ENCODE peak calls at places on chromosomes 5 and 9, in ten cellular contexts. H is suprapubic skin, W is stomach, M is K562, Q is sigmoid colon, U is SK-N-SH, I is H1, C is HepG2, S is transverse colon, R is upper lobe of left lung. K is an unnamed sample.

GRCh38 chr5:2471152-2471879 is 280.2 kb downstream of the IRX2 start:
- DNase-seq in W (no peak), I (no peak), R (no peak), M (no peak), H (no peak), S (no peak), Q (no peak), U (no peak), C (no peak), K (no peak)

GRCh38 chr9:95778957-95779356 is 96.5 kb upstream of the ERCC6L2 start:
- DNase-seq in W (peak), R (no peak), H (no peak), U (no peak), I (no peak), C (no peak), Q (peak), S (peak), M (no peak), K (no peak)

GRCh38 chr9:13146838-13147237 is 132.7 kb downstream of the MPDZ start:
- DNase-seq in S (no peak), H (no peak), R (no peak), W (no peak), I (no peak), U (no peak), Q (no peak), C (no peak), M (no peak), K (no peak)

GRCh38 chr9:86944974-86945867 is 2.1 kb downstream of the GAS1 start:
- DNase-seq in C (no peak), S (no peak), R (no peak), U (peak), Q (peak), H (no peak), I (no peak), W (no peak), M (no peak), K (no peak)

GRCh38 chr5:113166285-113166684 is 189.7 kb downstream of the DCP2 start:
- DNase-seq in W (no peak), C (no peak), I (no peak), U (no peak), Q (no peak), S (no peak), M (no peak), R (no peak), H (no peak), K (no peak)

GRCh38 chr9:91886433-91887031 is 63.5 kb downstream of the ROR2 start:
- DNase-seq in S (no peak), C (no peak), R (peak), W (no peak), M (no peak), H (no peak), U (no peak), Q (no peak), I (peak), K (no peak)

GRCh38 chr9:12972608-12973589 is 198.1 kb downstream of the LURAP1L start:
- DNase-seq in I (no peak), H (no peak), R (no peak), S (peak), Q (peak), C (peak), U (no peak), M (no peak), W (peak), K (no peak)

GRCh38 chr5:95822408-95823240 is at the start of gene GLRX:
- DNase-seq in W (peak), U (peak), H (peak), Q (peak), S (peak), M (peak), I (peak), C (peak), R (no peak), K (peak)

GRCh38 chr5:69231851-69232250 is 2.8 kb upstream of the CDK7 start:
- DNase-seq in U (no peak), H (no peak), R (no peak), I (no peak), Q (no peak), M (no peak), C (no peak), W (no peak), S (no peak), K (no peak)

GRCh38 chr9:130364619-130365322 is 80.0 kb upstream of the ASS1 start:
- DNase-seq in R (no peak), I (no peak), C (no peak), W (no peak), M (no peak), H (no peak), S (no peak), U (no peak), Q (no peak), K (no peak)

GRCh38 chr5:150641826-150642566 is 1.5 kb downstream of the SYNPO start:
- DNase-seq in W (no peak), C (no peak), S (no peak), U (no peak), H (no peak), R (no peak), M (no peak), I (no peak), Q (no peak), K (no peak)

GRCh38 chr5:1139806-1140187 is 27.9 kb upstream of the SLC12A7 start:
- DNase-seq in C (no peak), H (no peak), R (no peak), U (no peak), I (no peak), W (no peak), S (no peak), M (no peak), Q (no peak), K (no peak)

GRCh38 chr9:19754921-19755320 is 33.9 kb downstream of the SLC24A2 start:
- DNase-seq in C (no peak), M (no peak), R (no peak), H (no peak), I (no peak), S (no peak), Q (no peak), U (no peak), W (no peak), K (no peak)

GRCh38 chr9:86601697-86602096 is 247.5 kb upstream of the TUT7 start:
- DNase-seq in H (no peak), M (no peak), Q (no peak), R (no peak), S (no peak), U (no peak), W (no peak), C (no peak), I (no peak), K (no peak)

GRCh38 chr5:169765176-169765575 is 128.1 kb downstream of the DOCK2 start:
- DNase-seq in S (no peak), Q (no peak), C (no peak), H (no peak), R (no peak), W (no peak), I (no peak), U (no peak), M (no peak), K (no peak)

GRCh38 chr5:137453476-137454080 is 45.5 kb downstream of the SPOCK1 start:
- DNase-seq in H (no peak), Q (no peak), C (peak), M (peak), W (no peak), S (no peak), R (no peak), I (no peak), U (no peak), K (peak)

GRCh38 chr9:27473135-27473534 is 51.0 kb upstream of the IFNK start:
- DNase-seq in R (no peak), M (peak), C (no peak), H (peak), W (no peak), Q (peak), U (peak), S (peak), I (no peak), K (peak)

GRCh38 chr5:54113060-54113459 is 197.3 kb downstream of the ARL15 start:
- DNase-seq in Q (no peak), U (no peak), M (no peak), S (no peak), C (no peak), W (no peak), R (no peak), H (no peak), I (no peak), K (no peak)

GRCh38 chr9:111969061-111969460 is 72.4 kb downstream of the UGCG start:
- DNase-seq in Q (no peak), I (no peak), U (no peak), C (no peak), H (no peak), S (no peak), R (no peak), M (no peak), W (no peak), K (no peak)

GRCh38 chr9:4740623-4741364 is at the start of gene AK3:
- DNase-seq in S (peak), I (peak), M (peak), R (peak), U (peak), C (peak), W (peak), H (peak), Q (peak), K (peak)

GRCh38 chr5:109998208-109998607 is 308.5 kb downstream of the MAN2A1 start:
- DNase-seq in C (no peak), S (no peak), Q (no peak), H (no peak), I (no peak), M (no peak), W (no peak), U (no peak), R (no peak), K (no peak)

GRCh38 chr5:68548959-68549676 is 333.6 kb downstream of the PIK3R1 start:
- DNase-seq in C (peak), I (no peak), S (no peak), R (no peak), W (no peak), Q (no peak), H (no peak), U (no peak), M (peak), K (no peak)

GRCh38 chr9:133982971-133983720 is 9.0 kb downstream of the VAV2 start:
- DNase-seq in C (no peak), Q (peak), M (no peak), U (no peak), H (peak), W (no peak), I (no peak), S (no peak), R (peak), K (no peak)

GRCh38 chr5:120615967-120616645 is 152.0 kb downstream of the PRR16 start:
- DNase-seq in R (no peak), C (no peak), H (no peak), W (no peak), Q (no peak), U (no peak), I (no peak), S (no peak), M (no peak), K (no peak)

GRCh38 chr5:145834917-145835838 is at the start of gene PRELID2:
- DNase-seq in I (peak), R (peak), Q (peak), S (peak), H (peak), U (peak), W (peak), C (peak), M (peak), K (peak)

GRCh38 chr9:81032831-81033230 is 656.5 kb downstream of the TLE1 start:
- DNase-seq in Q (no peak), R (no peak), H (no peak), M (no peak), I (no peak), W (no peak), U (no peak), S (no peak), C (no peak), K (no peak)

GRCh38 chr9:3525088-3525835 is 539 bp downstream of the RFX3 start:
- DNase-seq in W (no peak), R (peak), C (no peak), U (peak), Q (no peak), M (no peak), H (no peak), S (no peak), I (no peak), K (no peak)

GRCh38 chr9:137878146-137878941 is 762 bp downstream of the CACNA1B start:
- DNase-seq in C (no peak), R (peak), I (peak), W (no peak), M (peak), H (no peak), S (no peak), U (peak), Q (no peak), K (no peak)

GRCh38 chr5:43039468-43040286 is 442 bp downstream of the ANXA2R start:
- DNase-seq in S (peak), I (no peak), C (peak), U (peak), H (peak), R (peak), M (peak), Q (peak), W (peak), K (no peak)

GRCh38 chr9:34230556-34230955 is 51.7 kb downstream of the UBAP1 start:
- DNase-seq in W (no peak), S (no peak), I (no peak), U (no peak), M (no peak), C (no peak), Q (no peak), R (no peak), H (no peak), K (no peak)

GRCh38 chr9:110101531-110102161 is 106.3 kb downstream of the C9orf152 start:
- DNase-seq in M (no peak), R (no peak), W (no peak), C (no peak), Q (no peak), I (no peak), S (peak), H (no peak), U (no peak), K (no peak)

GRCh38 chr5:59317023-59317771 is 576.3 kb downstream of the PDE4D start:
- DNase-seq in M (no peak), R (no peak), W (no peak), C (no peak), S (peak), I (no peak), Q (peak), U (peak), H (no peak), K (no peak)

GRCh38 chr9:14251146-14252071 is 62.5 kb downstream of the NFIB start:
- DNase-seq in H (peak), S (peak), C (peak), R (peak), I (no peak), W (peak), M (no peak), Q (peak), U (no peak), K (peak)

GRCh38 chr9:77421506-77422265 is 226.4 kb downstream of the GNA14 start:
- DNase-seq in I (no peak), S (no peak), R (no peak), U (no peak), M (no peak), Q (no peak), H (no peak), W (no peak), C (no peak), K (no peak)

GRCh38 chr9:77420641-77421040 is 227.5 kb downstream of the GNA14 start:
- DNase-seq in U (no peak), R (no peak), W (no peak), S (no peak), I (no peak), M (no peak), Q (no peak), H (no peak), C (no peak), K (no peak)

GRCh38 chr9:77422969-77423368 is 225.2 kb downstream of the GNA14 start:
- DNase-seq in S (no peak), I (no peak), Q (no peak), U (no peak), M (no peak), R (no peak), H (no peak), C (no peak), W (no peak), K (no peak)

GRCh38 chr9:77418226-77418625 is 229.9 kb downstream of the GNA14 start:
- DNase-seq in S (no peak), I (no peak), W (no peak), Q (no peak), M (no peak), U (no peak), H (no peak), R (no peak), C (no peak), K (no peak)

GRCh38 chr9:77417570-77417969 is 230.6 kb downstream of the GNA14 start:
- DNase-seq in M (no peak), I (no peak), S (no peak), Q (no peak), R (no peak), H (no peak), C (no peak), W (no peak), U (no peak), K (no peak)
- TF ChIP-seq POLR2AphosphoS5 in M (no peak), I (no peak), S (no peak), Q (no peak), R (peak), H (no peak), C (no peak), W (no peak), U (no peak), K (no peak)

GRCh38 chr9:128420651-128421473 is at the start of gene CERCAM:
- DNase-seq in S (peak), C (peak), W (peak), I (no peak), R (peak), U (peak), M (peak), Q (peak), H (no peak), K (no peak)
- TF ChIP-seq EP300 in S (no peak), C (no peak), W (no peak), I (no peak), R (no peak), U (no peak), M (no peak), Q (no peak), H (no peak), K (no peak)

DNA sequence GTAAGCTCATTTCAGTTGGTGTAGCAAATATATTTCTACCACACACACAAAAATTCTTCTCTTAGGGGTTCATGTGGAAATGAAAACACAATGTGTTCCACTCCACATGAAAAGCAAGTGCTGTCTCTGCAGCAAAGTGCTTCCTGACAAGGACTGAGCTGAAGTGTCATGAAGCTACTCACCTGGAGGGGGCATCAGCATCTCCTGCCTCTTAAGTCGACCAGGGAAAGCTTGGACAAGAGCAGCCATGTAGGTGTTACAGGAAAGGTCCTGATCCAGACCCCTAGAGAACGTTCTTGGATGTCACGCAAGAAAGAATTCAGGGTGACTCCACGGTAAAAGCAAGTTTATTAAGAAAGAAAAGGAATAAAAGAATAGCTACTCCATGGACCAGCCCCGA is 62.8 kb downstream of the SV2C start:
- DNase-seq in R (no peak), U (no peak), C (peak), H (no peak), I (peak), M (peak), W (no peak), Q (no peak), S (no peak), K (no peak)
- TF ChIP-seq CTCF in R (no peak), U (peak), C (peak), H (no peak), I (peak), M (peak), W (no peak), Q (no peak), S (no peak), K (no peak)

GRCh38 chr5:67234671-67235176 is 38.1 kb upstream of the CD180 start:
- DNase-seq in U (no peak), S (no peak), W (no peak), H (no peak), I (no peak), Q (no peak), C (peak), M (peak), R (no peak), K (no peak)
- TF ChIP-seq POLR2AphosphoS5 in U (no peak), S (no peak), W (peak), H (no peak), I (no peak), Q (peak), C (no peak), M (no peak), R (peak), K (peak)

GRCh38 chr5:6757414-6757969 is 44.3 kb downstream of the TENT4A start:
- DNase-seq in W (no peak), H (no peak), C (peak), R (no peak), I (no peak), U (no peak), Q (peak), M (no peak), S (no peak), K (no peak)

GRCh38 chr5:6755519-6755918 is 42.3 kb downstream of the TENT4A start:
- DNase-seq in I (no peak), Q (peak), H (peak), R (no peak), M (no peak), C (no peak), W (no peak), S (no peak), U (no peak), K (no peak)

GRCh38 chr5:6753851-6754250 is 40.6 kb downstream of the TENT4A start:
- DNase-seq in M (no peak), I (no peak), H (peak), R (no peak), C (no peak), S (no peak), U (no peak), Q (peak), W (no peak), K (no peak)

GRCh38 chr5:6754766-6755165 is 41.5 kb downstream of the TENT4A start:
- DNase-seq in Q (peak), R (peak), S (no peak), I (no peak), U (no peak), C (no peak), H (peak), M (no peak), W (no peak), K (no peak)

GRCh38 chr5:6755941-6756340 is 42.7 kb downstream of the TENT4A start:
- DNase-seq in R (peak), C (no peak), W (no peak), H (peak), M (no peak), S (no peak), I (no peak), U (no peak), Q (peak), K (no peak)
- TF ChIP-seq EP300 in R (no peak), C (no peak), W (no peak), H (no peak), M (no peak), S (no peak), I (no peak), U (no peak), Q (no peak), K (no peak)

GRCh38 chr5:7916171-7916804 is 47.3 kb downstream of the MTRR start:
- DNase-seq in R (no peak), Q (no peak), C (no peak), I (no peak), M (no peak), U (no peak), W (no peak), H (no peak), S (no peak), K (no peak)
- TF ChIP-seq CTCF in R (no peak), Q (no peak), C (no peak), I (no peak), M (no peak), U (no peak), W (no peak), H (no peak), S (no peak), K (no peak)

DNA sequence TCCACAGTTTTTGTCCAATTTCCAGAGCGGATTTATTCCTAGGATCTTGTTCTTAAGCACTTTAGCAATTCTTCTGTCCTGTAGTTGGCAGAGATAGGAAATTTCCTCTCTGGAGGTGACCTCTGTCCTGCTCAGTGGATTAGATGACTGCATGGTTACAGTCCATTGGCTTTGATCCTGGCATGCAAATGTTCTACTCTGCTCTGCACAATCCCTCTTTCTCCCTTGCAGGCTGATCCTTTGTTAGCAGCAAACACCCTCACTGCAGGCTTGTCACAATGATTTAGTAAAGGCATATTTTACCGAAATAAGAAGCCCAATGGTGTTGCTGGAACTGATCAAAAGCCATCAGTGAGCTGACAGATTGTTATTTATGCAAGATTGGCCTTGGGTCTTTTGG is 243.8 kb downstream of the COX7C start:
- DNase-seq in U (no peak), H (no peak), M (no peak), S (no peak), R (no peak), Q (no peak), W (no peak), C (no peak), I (no peak), K (no peak)
- TF ChIP-seq POLR2AphosphoS5 in U (no peak), H (no peak), M (no peak), S (no peak), R (no peak), Q (no peak), W (no peak), C (no peak), I (no peak), K (no peak)

GRCh38 chr5:142428036-142428772 is 103.4 kb upstream of the SPRY4 start:
- DNase-seq in S (no peak), U (no peak), R (no peak), H (no peak), Q (no peak), W (no peak), M (no peak), I (no peak), C (no peak), K (no peak)
- TF ChIP-seq EP300 in S (no peak), U (no peak), R (no peak), H (no peak), Q (no peak), W (no peak), M (no peak), I (no peak), C (no peak), K (no peak)

DNA sequence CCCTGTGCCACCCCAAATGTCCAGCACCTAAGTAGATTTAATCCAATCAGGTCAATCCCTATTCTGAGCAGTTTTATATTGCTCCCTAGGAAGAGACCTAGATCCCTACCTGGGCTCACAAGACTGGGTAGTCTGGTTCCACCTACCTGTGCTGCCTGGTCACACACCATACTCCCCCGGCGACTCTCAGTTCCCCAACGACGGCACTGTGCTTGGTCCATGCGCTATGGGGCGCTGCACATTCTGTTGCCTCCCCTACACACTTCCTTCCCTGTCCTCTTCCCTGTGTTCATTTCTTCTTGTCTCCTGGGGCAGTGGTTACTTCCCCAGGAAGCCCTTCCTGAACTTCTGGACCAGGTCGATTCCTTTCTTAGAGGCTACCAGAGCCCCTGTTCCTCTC is 109.9 kb upstream of the IL12B start:
- DNase-seq in Q (no peak), I (no peak), M (peak), C (no peak), W (no peak), U (no peak), S (no peak), R (no peak), H (no peak), K (no peak)
- TF ChIP-seq CTCF in Q (no peak), I (peak), M (peak), C (no peak), W (no peak), U (no peak), S (no peak), R (no peak), H (no peak), K (no peak)